ENCODE peak calls at places on chromosome 1, in eight cellular contexts. E, A, D, Z, X, S, Q and V are unnamed samples.

GRCh38 chr1:115275216-115275615 is 62.8 kb downstream of the NGF start:
- DNase-seq in X (no peak), D (peak), A (no peak), Z (peak), Q (peak), E (no peak), S (peak), V (peak)

GRCh38 chr1:180633092-180634045 is 1.5 kb downstream of the XPR1 start:
- DNase-seq in D (no peak), Z (no peak), A (no peak), Q (no peak), X (no peak), E (peak), S (peak), V (peak)

GRCh38 chr1:101112051-101112770 is 86.6 kb upstream of the DPH5 start:
- DNase-seq in E (no peak), Q (no peak), Z (no peak), X (peak), D (peak), S (peak), A (no peak), V (no peak)

GRCh38 chr1:165129568-165130164 is 226.8 kb downstream of the LMX1A start:
- DNase-seq in A (peak), Q (peak), D (peak), X (peak), E (peak), S (peak), Z (peak), V (peak)

GRCh38 chr1:222815367-222815765 is 527 bp downstream of the DISP1 start:
- DNase-seq in Q (no peak), A (peak), X (no peak), D (no peak), E (peak), S (no peak), Z (no peak), V (peak)

GRCh38 chr1:231642600-231643332 is 16.2 kb downstream of the DISC1 start:
- DNase-seq in Z (no peak), X (no peak), Q (no peak), D (no peak), S (no peak), A (no peak), E (no peak), V (no peak)

GRCh38 chr1:26289158-26290059 is 9.5 kb downstream of the SH3BGRL3 start:
- DNase-seq in E (no peak), S (peak), Z (no peak), D (peak), A (no peak), Q (no peak), X (no peak), V (no peak)

GRCh38 chr1:83764209-83764608 is 234.7 kb downstream of the TTLL7 start:
- DNase-seq in A (no peak), X (no peak), E (no peak), S (peak), D (no peak), Q (no peak), Z (no peak), V (no peak)

GRCh38 chr1:28775121-28775942 is 36.6 kb upstream of the OPRD1 start:
- DNase-seq in X (peak), S (no peak), Q (peak), Z (no peak), A (peak), E (peak), D (peak), V (no peak)

GRCh38 chr1:54781023-54781723 is 16.9 kb upstream of the PARS2 start:
- DNase-seq in X (no peak), Q (peak), E (peak), Z (no peak), S (no peak), A (no peak), D (peak), V (no peak)

GRCh38 chr1:54782156-54782555 is 17.8 kb upstream of the PARS2 start:
- DNase-seq in D (no peak), A (no peak), Z (no peak), S (no peak), E (no peak), Q (no peak), X (no peak), V (no peak)

GRCh38 chr1:54786778-54787177 is 14.3 kb downstream of the TTC22 start:
- DNase-seq in S (no peak), E (no peak), Z (no peak), X (no peak), D (no peak), A (no peak), Q (no peak), V (no peak)

GRCh38 chr1:54784066-54784465 is 17.1 kb downstream of the TTC22 start:
- DNase-seq in Z (no peak), X (no peak), Q (no peak), D (no peak), S (no peak), E (no peak), A (no peak), V (no peak)

GRCh38 chr1:54782588-54782987 is 18.3 kb upstream of the PARS2 start:
- DNase-seq in Z (no peak), X (no peak), Q (no peak), E (no peak), S (no peak), A (no peak), D (no peak), V (no peak)
- TF ChIP-seq EZH2phosphoT487 in Z (no peak), X (no peak), Q (no peak), E (no peak), S (no peak), A (no peak), D (no peak), V (no peak)

DNA sequence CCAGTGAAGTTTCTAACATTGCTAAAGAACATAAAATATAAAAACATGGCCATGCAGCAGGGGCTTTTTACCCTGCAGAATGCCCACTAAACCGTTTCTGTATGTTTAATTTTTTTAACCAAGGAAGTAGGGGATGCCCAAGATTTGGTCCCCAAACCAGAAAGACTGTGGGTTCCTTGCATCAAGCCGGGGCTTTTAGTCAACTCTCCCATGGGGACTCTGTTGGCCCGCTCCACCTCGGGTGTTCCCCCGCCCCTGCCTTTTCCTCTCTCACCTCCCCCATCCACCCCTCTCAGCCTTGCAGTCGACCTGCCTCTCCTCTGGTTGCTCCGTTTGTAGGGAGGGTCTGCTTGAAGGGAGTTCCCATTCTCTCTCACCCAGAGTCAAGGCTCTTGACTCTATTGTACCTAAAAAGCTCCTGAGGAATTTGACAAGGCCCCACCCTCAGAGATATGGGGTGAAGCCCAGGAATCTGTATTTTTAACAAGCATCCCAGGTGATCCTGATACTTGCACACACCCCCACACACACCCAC is 117.5 kb downstream of the TOMM20 start:
- DNase-seq in D (no peak), E (no peak), Q (no peak), Z (no peak), A (no peak), S (peak), X (no peak), V (no peak)
- TF ChIP-seq EZH2phosphoT487 in D (no peak), E (no peak), Q (no peak), Z (no peak), A (no peak), S (no peak), X (no peak), V (no peak)

DNA sequence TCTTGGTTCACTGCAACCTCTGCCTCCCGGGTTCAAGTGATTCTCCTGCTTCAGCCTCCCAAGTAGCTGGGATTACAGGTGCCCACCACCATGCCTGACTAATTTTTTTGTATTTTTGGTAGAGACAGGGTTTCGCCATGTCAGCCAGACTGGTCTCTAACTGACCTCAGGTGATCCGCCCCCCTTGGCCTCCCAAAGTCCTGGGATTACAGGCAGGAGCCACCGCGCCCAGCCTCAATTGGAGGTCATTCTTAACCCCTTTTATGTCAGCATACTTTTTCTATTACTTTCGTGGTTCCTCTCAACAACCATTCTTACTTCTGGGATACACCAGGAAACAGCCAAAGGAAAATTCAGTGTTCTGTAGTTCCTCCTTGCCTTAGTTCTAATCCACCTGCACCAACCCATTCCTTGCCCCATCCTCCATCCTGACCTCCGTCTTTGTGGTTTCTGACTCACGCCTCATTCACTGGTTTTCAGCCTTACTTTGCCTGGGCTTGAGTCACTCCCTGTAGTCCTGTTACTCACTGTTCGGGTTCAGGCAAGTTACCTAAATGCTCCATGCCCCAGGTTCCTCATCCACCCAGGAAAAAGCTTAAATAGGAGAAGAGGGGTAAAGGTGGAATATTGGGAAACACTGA is 12.9 kb upstream of the BCL10 start:
- DNase-seq in S (no peak), Z (peak), E (peak), A (peak), D (no peak), Q (no peak), X (no peak), V (peak)
- TF ChIP-seq EZH2phosphoT487 in S (no peak), Z (no peak), E (no peak), A (no peak), D (no peak), Q (no peak), X (no peak), V (no peak)

DNA sequence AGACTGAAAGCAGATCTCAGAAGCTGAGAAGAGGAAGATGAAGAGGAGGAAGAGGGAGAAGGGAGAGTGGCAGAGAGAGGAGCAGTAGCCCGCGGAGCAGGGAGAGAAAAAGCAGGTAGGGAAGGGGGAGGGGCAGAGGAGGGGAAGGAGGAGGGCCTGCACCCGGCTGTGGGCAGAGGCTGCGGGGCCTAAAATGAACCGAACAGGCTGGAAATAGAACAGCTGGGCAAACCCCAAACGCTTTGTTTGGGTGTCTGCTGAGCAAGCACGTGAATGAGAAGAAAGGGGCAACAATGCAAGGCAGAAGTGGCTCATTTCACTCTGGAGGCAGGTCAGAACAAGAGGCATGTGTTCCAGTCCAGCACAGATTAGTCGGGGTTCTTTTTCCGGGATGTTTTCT is 33.5 kb downstream of the KCNC4 start:
- DNase-seq in Z (no peak), A (no peak), D (peak), X (peak), Q (peak), S (peak), E (no peak), V (no peak)
- TF ChIP-seq EZH2phosphoT487 in Z (no peak), A (no peak), D (no peak), X (no peak), Q (no peak), S (no peak), E (no peak), V (no peak)